ENCODE peak calls at places on chromosomes 7 and 10, in four cellular contexts. Z is brain microvascular endothelial cell, M is tibial artery, P is thyroid gland. H is an unnamed sample.

GRCh38 chr7:88586877-88587276 is 172.6 kb upstream of the ZNF804B start:
- DNase-seq in Z (no peak), M (no peak), P (no peak), H (no peak)

GRCh38 chr7:82335927-82336326 is 107.7 kb downstream of the CACNA2D1 start:
- DNase-seq in Z (no peak), M (no peak), P (peak), H (no peak)

GRCh38 chr7:47610506-47611044 is 28.7 kb upstream of the TNS3 start:
- DNase-seq in Z (peak), M (no peak), P (no peak), H (peak)

GRCh38 chr7:157466473-157467261 is 129.9 kb downstream of the DNAJB6 start:
- DNase-seq in Z (no peak), M (no peak), P (no peak), H (no peak)

GRCh38 chr7:71244023-71244422 is 112.1 kb downstream of the GALNT17 start:
- DNase-seq in Z (no peak), M (no peak), P (no peak), H (no peak)

GRCh38 chr7:158973440-158973839 is 117.1 kb downstream of the DYNC2I1 start:
- DNase-seq in Z (no peak), M (no peak), P (no peak), H (no peak)

GRCh38 chr7:117750612-117751563 is 122.4 kb downstream of the CTTNBP2 start:
- DNase-seq in Z (no peak), M (no peak), P (no peak), H (no peak)

GRCh38 chr7:62361-63116 is 129.8 kb upstream of the FAM20C start:
- DNase-seq in Z (no peak), M (no peak), P (no peak), H (no peak)

GRCh38 chr7:79298145-79298760 is 155.2 kb downstream of the MAGI2 start:
- DNase-seq in Z (peak), M (no peak), P (peak), H (peak)

GRCh38 chr7:1593091-1593866 is 23.4 kb upstream of the PSMG3 start:
- DNase-seq in Z (no peak), M (no peak), P (no peak), H (no peak)

GRCh38 chr7:155998328-155998691 is 186.0 kb upstream of the SHH start:
- DNase-seq in Z (no peak), M (no peak), P (no peak), H (no peak)

GRCh38 chr7:112399501-112399900 is 50.8 kb upstream of the IFRD1 start:
- DNase-seq in Z (peak), M (no peak), P (no peak), H (no peak)

GRCh38 chr7:36474283-36475010 is 84.8 kb downstream of the ANLN start:
- DNase-seq in Z (peak), M (no peak), P (no peak), H (no peak)

GRCh38 chr10:102822222-102822621 is 15.0 kb downstream of the CYP17A1 start:
- DNase-seq in Z (no peak), M (no peak), P (peak), H (no peak)

GRCh38 chr7:128777156-128778123 is 1.8 kb upstream of the OPN1SW start:
- DNase-seq in Z (no peak), M (no peak), P (no peak), H (no peak)

GRCh38 chr10:14386202-14386593 is 55.5 kb upstream of the FRMD4A start:
- DNase-seq in Z (peak), M (no peak), P (no peak), H (peak)

GRCh38 chr7:45863715-45864114 is 9.2 kb downstream of the CCDC201 start:
- DNase-seq in Z (no peak), M (no peak), P (no peak), H (no peak)

GRCh38 chr7:42237162-42237821 is at the start of gene GLI3:
- DNase-seq in Z (peak), M (peak), P (peak), H (peak)

GRCh38 chr10:13672505-13672904 is 85.7 kb downstream of the PRPF18 start:
- DNase-seq in Z (no peak), M (no peak), P (no peak), H (no peak)

GRCh38 chr7:41103331-41103730 is 599.6 kb downstream of the INHBA start:
- DNase-seq in Z (peak), M (no peak), P (no peak), H (no peak)

GRCh38 chr7:146960747-146961416 is 844.3 kb downstream of the CNTNAP2 start:
- DNase-seq in Z (no peak), M (no peak), P (no peak), H (no peak)

GRCh38 chr10:103445767-103446567 is 6.2 kb downstream of the CALHM2 start:
- DNase-seq in Z (no peak), M (peak), P (peak), H (no peak)

GRCh38 chr7:87029078-87029477 is 30.4 kb downstream of the ELAPOR2 start:
- DNase-seq in Z (no peak), M (no peak), P (no peak), H (no peak)

GRCh38 chr7:101916041-101916800 is 98.8 kb downstream of the CUX1 start:
- DNase-seq in Z (no peak), M (no peak), P (no peak), H (no peak)

GRCh38 chr7:105011771-105012502 is 2.1 kb upstream of the KMT2E start:
- DNase-seq in Z (no peak), M (peak), P (peak), H (no peak)

GRCh38 chr7:66696774-66697191 is 43.8 kb upstream of the RABGEF1 start:
- DNase-seq in Z (no peak), M (no peak), P (no peak), H (no peak)

GRCh38 chr7:148535227-148535626 is 55.3 kb upstream of the C7orf33 start:
- DNase-seq in Z (no peak), M (no peak), P (no peak), H (no peak)

GRCh38 chr10:129949411-129950335 is 14.4 kb downstream of the EBF3 start:
- DNase-seq in Z (no peak), M (peak), P (no peak), H (no peak)

GRCh38 chr7:44103941-44104879 is at the start of gene AEBP1:
- DNase-seq in Z (no peak), M (peak), P (peak), H (no peak)

GRCh38 chr10:59098387-59098786 is 78.1 kb upstream of the PHYHIPL start:
- DNase-seq in Z (peak), M (no peak), P (peak), H (peak)

GRCh38 chr7:102472126-102473041 is 6.3 kb downstream of the POLR2J start:
- DNase-seq in Z (no peak), M (peak), P (peak), H (no peak)

GRCh38 chr10:73798087-73798486 is 12.7 kb downstream of the ZSWIM8 start:
- DNase-seq in Z (no peak), M (no peak), P (no peak), H (no peak)

GRCh38 chr7:17298102-17298839 is at the start of gene AHR:
- DNase-seq in Z (peak), M (peak), P (peak), H (peak)

GRCh38 chr10:86061301-86061873 is 305.2 kb downstream of the GRID1 start:
- DNase-seq in Z (no peak), M (no peak), P (no peak), H (no peak)

GRCh38 chr7:22782616-22783232 is 39.9 kb downstream of the TOMM7 start:
- DNase-seq in Z (peak), M (peak), P (peak), H (no peak)

GRCh38 chr10:16952610-16953009 is 135.4 kb upstream of the RSU1 start:
- DNase-seq in Z (no peak), M (no peak), P (no peak), H (no peak)

GRCh38 chr7:150988230-150989226 is 2.3 kb upstream of the NOS3 start:
- DNase-seq in Z (peak), M (peak), P (peak), H (no peak)

GRCh38 chr10:89458760-89459159 is 44.4 kb downstream of the IFIT5 start:
- DNase-seq in Z (no peak), M (no peak), P (no peak), H (no peak)
- H3K4me3 ChIP-seq in Z (no peak), M (no peak), P (no peak), H (no peak)

DNA sequence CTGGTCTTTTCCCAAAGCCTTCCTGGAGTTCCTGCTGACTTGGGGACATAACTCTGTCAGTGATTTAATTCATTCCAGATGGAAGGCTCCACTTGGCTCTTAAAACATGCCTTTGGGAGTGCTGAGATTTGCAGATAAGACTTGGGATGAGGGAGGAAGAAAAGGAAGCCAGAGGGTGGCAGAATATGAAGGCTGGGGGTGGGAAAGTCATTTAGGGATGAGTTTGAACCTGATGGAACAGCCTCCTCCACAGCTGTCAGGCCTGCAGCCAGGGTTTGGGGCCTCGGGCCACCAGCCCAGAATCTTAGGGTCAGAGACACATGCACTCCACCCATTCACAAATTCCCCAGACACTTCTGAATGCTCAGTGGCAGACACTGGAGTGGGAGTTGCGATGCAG is 28.4 kb upstream of the EIF5AL1 start:
- DNase-seq in Z (no peak), M (peak), P (peak), H (peak)
- H3K4me3 ChIP-seq in Z (no peak), M (no peak), P (no peak), H (no peak)

DNA sequence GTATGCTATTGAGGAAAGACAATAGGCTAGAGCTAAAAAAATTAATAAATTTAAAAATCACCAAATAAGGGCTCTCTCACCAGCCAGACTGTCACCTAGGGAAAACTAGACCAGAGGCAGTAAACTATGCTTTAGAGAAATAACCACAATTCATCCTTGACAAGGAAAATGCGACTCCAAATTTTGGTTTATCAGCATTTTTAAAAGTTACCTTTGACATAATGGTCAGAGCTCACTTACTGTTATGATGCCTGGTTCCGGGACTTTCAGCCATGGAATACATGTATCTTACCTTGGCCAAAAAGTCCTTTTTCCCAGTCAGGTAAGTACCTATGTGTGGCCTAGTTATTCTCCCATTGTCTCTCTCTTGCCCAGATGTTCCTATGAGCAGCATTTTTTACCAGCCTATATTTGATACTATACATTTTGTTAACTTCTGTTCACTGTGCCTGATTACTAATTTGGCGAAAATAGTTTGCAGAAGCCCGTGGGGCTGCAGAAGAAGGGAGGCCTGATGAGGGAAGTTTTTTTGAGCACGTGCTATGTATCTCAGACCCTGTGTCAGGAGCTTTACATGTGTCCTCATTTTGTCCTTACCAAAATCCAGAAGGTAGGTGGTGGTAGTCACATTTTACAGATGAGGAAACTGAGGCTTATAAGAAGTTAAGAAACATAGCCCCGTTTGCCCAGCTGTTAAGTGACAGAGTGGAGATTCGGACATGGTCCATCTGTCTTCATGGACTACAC is 149.7 kb downstream of the CELF2 start:
- DNase-seq in Z (no peak), M (no peak), P (no peak), H (no peak)
- H3K4me3 ChIP-seq in Z (no peak), M (peak), P (no peak), H (no peak)

GRCh38 chr7:133564484-133564883 is 311.6 kb downstream of the EXOC4 start:
- DNase-seq in Z (no peak), M (no peak), P (no peak), H (no peak)

GRCh38 chr7:133560900-133561299 is 308.0 kb downstream of the EXOC4 start:
- DNase-seq in Z (no peak), M (no peak), P (no peak), H (no peak)

GRCh38 chr7:133563196-133563707 is 310.4 kb downstream of the EXOC4 start:
- DNase-seq in Z (no peak), M (no peak), P (no peak), H (peak)

GRCh38 chr7:133562617-133563016 is 309.7 kb downstream of the EXOC4 start:
- DNase-seq in Z (no peak), M (no peak), P (no peak), H (peak)

GRCh38 chr7:133561361-133561760 is 308.5 kb downstream of the EXOC4 start:
- DNase-seq in Z (no peak), M (no peak), P (no peak), H (no peak)
- H3K4me3 ChIP-seq in Z (no peak), M (no peak), P (no peak), H (no peak)

DNA sequence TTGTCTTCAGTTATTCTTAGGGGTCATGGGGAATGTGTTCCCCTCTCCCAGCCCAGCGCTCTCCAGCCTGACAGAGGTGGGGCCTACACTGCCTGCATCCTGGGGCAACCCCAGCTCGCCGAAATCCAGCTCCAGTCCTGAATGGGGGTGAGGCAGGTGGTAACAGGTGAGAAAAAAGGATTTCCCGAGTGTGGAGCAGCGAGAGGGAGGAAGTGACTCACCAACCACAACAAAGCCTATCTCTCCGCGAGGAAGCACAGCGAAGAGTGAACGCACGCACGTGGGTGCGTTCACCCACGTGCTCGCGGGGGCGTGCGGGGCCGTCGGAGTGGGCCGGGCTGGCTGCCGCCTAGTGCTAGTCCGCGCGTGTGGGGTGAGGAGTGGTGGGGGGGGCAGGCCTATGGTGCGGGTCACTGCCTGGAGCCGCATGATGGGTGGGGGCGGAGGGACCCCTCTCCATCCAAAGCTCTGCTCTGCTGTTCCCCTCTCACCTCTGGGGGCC is 855 bp upstream of the PALD1 start:
- DNase-seq in Z (no peak), M (no peak), P (peak), H (no peak)
- H3K4me3 ChIP-seq in Z (peak), M (peak), P (peak), H (no peak)

DNA sequence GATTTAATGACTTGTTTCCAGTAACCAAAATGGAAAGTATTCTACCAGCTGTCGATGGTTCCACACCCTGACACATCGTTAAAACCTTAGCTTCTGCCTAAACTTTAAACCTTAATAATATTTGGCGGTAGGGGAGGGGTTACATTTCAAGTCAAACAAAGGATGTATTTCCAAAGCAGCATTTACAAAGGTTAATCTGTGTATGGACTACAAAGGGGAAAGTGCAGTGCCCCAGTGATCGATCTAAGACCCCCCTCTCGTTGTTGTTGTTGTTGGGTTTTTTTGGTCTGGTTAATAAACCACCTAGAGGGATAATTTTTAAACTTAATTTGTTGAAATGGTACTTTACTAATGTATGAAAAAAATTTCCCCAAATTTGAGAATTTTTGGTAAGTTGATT is 1.1 kb upstream of the STEAP2 start:
- DNase-seq in Z (no peak), M (no peak), P (no peak), H (no peak)
- H3K4me3 ChIP-seq in Z (no peak), M (no peak), P (no peak), H (no peak)

GRCh38 chr7:116501425-116502167 is 2.1 kb downstream of the CAV2 start:
- DNase-seq in Z (peak), M (no peak), P (no peak), H (no peak)

GRCh38 chr7:116500071-116500853 is 724 bp downstream of the CAV2 start:
- DNase-seq in Z (no peak), M (peak), P (peak), H (no peak)

GRCh38 chr7:116496653-116497052 is 2.9 kb upstream of the CAV2 start:
- DNase-seq in Z (no peak), M (no peak), P (no peak), H (no peak)

GRCh38 chr7:116497708-116498107 is 1.8 kb upstream of the CAV2 start:
- DNase-seq in Z (no peak), M (no peak), P (no peak), H (no peak)

GRCh38 chr7:116499168-116500070 is at the start of gene CAV2:
- DNase-seq in Z (no peak), M (peak), P (peak), H (no peak)
- H3K4me3 ChIP-seq in Z (peak), M (peak), P (peak), H (peak)

GRCh38 chr7:97166308-97166707 is 48.8 kb downstream of the SDHAF3 start:
- DNase-seq in Z (no peak), M (no peak), P (no peak), H (no peak)

GRCh38 chr7:97167176-97167575 is 49.7 kb downstream of the SDHAF3 start:
- DNase-seq in Z (no peak), M (no peak), P (no peak), H (no peak)

GRCh38 chr7:97167749-97168148 is 50.3 kb downstream of the SDHAF3 start:
- DNase-seq in Z (no peak), M (no peak), P (no peak), H (no peak)
- H3K4me3 ChIP-seq in Z (no peak), M (no peak), P (no peak), H (no peak)

H was measured in BJ.